ENCODE peak calls at places on chromosomes 11 and 22, in six cellular contexts. W, T, A, I, B and Z are unnamed samples.

GRCh38 chr22:18064636-18065035 is 13.2 kb upstream of the PEX26 start:
- DNase-seq in T (no peak), A (no peak), W (no peak), B (no peak), I (no peak), Z (no peak)

GRCh38 chr11:61580292-61580888 is 486 bp downstream of the SYT7 start:
- DNase-seq in I (no peak), T (no peak), A (no peak), W (peak; percentile 38), B (no peak), Z (no peak)

GRCh38 chr11:130413383-130414106 is 14.9 kb downstream of the ADAMTS8 start:
- DNase-seq in A (no peak), I (no peak), B (no peak), W (peak; percentile 98), T (peak; percentile 85), Z (no peak)

GRCh38 chr22:47300698-47301405 is 538.4 kb downstream of the TBC1D22A start:
- DNase-seq in B (no peak), I (no peak), T (no peak), W (no peak), A (no peak), Z (no peak)

GRCh38 chr11:11038339-11039248 is 180.7 kb upstream of the ZBED5 start:
- DNase-seq in A (no peak), W (no peak), I (no peak), T (no peak), B (no peak), Z (no peak)

GRCh38 chr11:117574551-117574950 is 222.5 kb downstream of the DSCAML1 start:
- DNase-seq in W (no peak), B (no peak), T (no peak), A (no peak), I (no peak), Z (no peak)

GRCh38 chr22:43325176-43325575 is 18.0 kb downstream of the SCUBE1 start:
- DNase-seq in W (no peak), B (no peak), T (no peak), A (no peak), I (no peak), Z (no peak)

GRCh38 chr11:64226507-64227051 is 505 bp downstream of the NUDT22 start:
- DNase-seq in W (peak; percentile 51), B (no peak), T (no peak), I (peak; percentile 69), A (no peak), Z (no peak)

GRCh38 chr11:118928870-118929495 is 3.3 kb upstream of the BCL9L start:
- DNase-seq in W (peak; percentile 79), B (peak; percentile 93), A (no peak), I (no peak), T (peak; percentile 53), Z (peak; percentile 79)

GRCh38 chr22:17920145-17920605 is 104.2 kb downstream of the MICAL3 start:
- DNase-seq in B (peak; percentile 92), T (peak; percentile 52), A (no peak), I (peak; percentile 68), W (no peak), Z (peak; percentile 44)

GRCh38 chr11:108203075-108203474 is 19.4 kb downstream of the NPAT start:
- DNase-seq in W (no peak), A (no peak), I (no peak), B (no peak), T (no peak), Z (no peak)

GRCh38 chr11:78791254-78791653 is 216.6 kb upstream of the NARS2 start:
- DNase-seq in I (no peak), A (no peak), B (no peak), T (peak; percentile 59), W (no peak), Z (no peak)

GRCh38 chr11:75673977-75674582 is 5.2 kb upstream of the MAP6 start:
- DNase-seq in T (peak; percentile 42), A (no peak), B (peak; percentile 41), W (peak; percentile 53), I (no peak), Z (peak; percentile 42)

DNA sequence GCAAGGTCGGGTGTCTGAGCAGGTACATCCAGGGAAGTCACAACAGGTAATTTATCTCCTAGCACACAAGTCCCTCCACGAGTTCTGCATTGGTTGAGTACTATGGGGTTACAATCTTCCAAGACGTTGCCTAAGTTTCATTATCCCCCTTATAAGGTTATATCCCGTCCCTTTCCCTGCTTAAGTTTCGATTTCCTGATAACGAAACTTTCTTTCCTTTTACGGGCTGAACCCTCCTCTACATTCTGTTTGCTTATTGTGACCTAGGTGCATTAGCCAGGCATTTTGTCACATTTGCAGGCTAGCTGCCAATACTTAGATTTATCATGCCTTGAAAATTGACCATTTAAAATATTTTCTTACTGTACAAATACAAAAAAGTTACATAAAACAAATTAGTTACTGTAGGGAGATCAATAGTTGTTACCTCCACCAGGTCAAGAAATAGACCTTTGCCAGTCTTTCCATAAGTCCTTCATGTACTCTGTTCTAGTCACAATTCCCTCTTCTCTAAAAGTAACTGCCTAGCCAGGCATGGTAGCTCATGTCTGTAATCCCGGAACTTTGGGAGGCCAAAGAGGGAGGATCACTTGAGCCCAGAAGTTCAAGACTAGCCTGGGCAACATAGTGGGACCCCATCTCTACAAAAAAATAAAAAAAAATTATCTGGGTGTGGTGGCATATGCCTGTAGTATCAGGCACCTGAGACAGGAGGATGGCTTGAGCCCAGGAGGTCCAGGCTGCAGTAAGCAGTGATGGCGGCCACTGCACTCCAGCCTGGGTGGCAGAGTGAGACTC is 14.3 kb upstream of the PITPNB start:
- DNase-seq in B (no peak), I (no peak), W (no peak), T (no peak), A (no peak), Z (no peak)
- H3K4me2 ChIP-seq in B (no peak overlapping the region), I (no peak overlapping the region), W (no peak overlapping the region), T (no peak overlapping the region), A (no peak overlapping the region), Z (no peak overlapping the region)

DNA sequence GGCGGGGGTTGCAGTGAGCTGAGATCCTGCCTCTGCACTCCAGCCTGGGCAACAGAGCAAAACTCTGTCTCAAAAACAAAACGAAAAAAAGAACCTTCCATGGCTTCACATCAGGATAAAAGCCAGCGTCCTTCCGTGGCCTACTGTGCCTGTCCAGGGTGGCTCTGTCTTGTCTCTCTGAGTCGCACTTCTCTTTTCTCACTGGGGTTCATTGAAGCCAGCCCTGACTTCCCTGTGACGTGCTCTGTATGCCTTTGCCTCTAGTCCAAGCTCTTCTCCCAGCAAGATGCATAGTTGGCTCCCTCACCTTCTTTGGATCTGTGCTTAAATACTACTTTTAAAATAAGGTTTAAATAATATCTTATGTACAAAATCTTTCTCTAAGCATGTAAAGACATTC is 11.6 kb downstream of the ATXN10 start:
- DNase-seq in A (no peak), B (no peak), T (no peak), I (no peak), W (no peak), Z (no peak)
- H3K4me2 ChIP-seq in A (no peak overlapping the region), B (no peak overlapping the region), T (no peak overlapping the region), I (no peak overlapping the region), W (no peak overlapping the region), Z (no peak overlapping the region)

GRCh38 chr22:26617251-26618199 is at the start of gene CRYBB1:
- DNase-seq in T (peak; percentile 31), B (peak; percentile 86), A (peak; percentile 42), I (no peak), W (no peak), Z (no peak)
- H3K4me2 ChIP-seq in T (no peak within 1 kb of the TSS), B (no peak within 1 kb of the TSS), A (no peak within 1 kb of the TSS), I (no peak within 1 kb of the TSS), W (no peak within 1 kb of the TSS), Z (no peak within 1 kb of the TSS)

DNA sequence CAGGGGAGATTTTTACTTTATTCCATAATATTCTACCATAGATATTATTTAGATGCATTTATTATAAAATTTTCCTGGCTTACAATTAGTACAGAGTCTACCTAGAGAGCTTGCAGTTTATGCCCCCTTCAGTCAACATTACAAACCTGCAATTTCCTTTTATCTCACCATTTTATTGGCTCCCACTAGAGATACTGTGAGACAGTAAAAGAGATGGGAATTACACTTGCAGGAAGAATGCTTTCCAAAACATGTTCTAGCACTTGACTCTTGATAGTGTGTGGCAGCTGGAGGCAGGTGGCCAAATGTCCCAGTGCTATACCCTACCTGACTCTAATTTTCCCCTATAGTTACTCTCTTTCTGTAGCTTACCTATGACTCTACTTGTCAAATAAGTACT is 863.2 kb downstream of the DLG2 start:
- DNase-seq in B (no peak), I (no peak), A (no peak), T (no peak), W (no peak), Z (no peak)
- H3K4me2 ChIP-seq in B (no peak overlapping the region), I (no peak overlapping the region), A (no peak overlapping the region), T (no peak overlapping the region), W (no peak overlapping the region), Z (no peak overlapping the region)

DNA sequence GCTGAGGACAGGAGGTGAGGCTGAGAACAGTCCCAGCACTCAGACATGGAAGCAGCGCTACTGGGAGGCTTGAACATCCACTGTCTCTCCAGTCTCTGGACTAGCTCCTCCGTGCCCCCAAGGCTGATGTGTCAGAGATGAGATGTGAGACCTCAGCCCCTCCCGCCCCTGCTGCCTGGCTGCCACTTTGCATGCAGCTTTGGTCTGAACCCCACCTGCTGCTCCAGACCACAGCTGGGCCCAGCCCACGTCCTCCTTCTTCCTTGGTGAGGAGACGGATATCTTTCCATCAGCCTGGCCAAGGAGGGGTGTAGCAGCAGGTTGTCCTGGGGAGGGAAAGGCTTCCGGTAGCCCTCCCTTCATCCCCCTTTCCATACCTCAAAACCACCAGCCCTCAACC is 148.0 kb upstream of the B3GAT1 start:
- DNase-seq in B (no peak), T (no peak), A (no peak), W (no peak), I (no peak), Z (no peak)
- H3K4me2 ChIP-seq in B (no peak overlapping the region), T (no peak overlapping the region), A (no peak overlapping the region), W (no peak overlapping the region), I (no peak overlapping the region), Z (no peak overlapping the region)

GRCh38 chr22:25965331-25965730 is 203.9 kb upstream of the SEZ6L start:
- DNase-seq in I (no peak), W (no peak), B (no peak), T (no peak), A (no peak), Z (no peak)
- H3K4me2 ChIP-seq in I (no peak overlapping the region), W (no peak overlapping the region), B (no peak overlapping the region), T (no peak overlapping the region), A (no peak overlapping the region), Z (no peak overlapping the region)

DNA sequence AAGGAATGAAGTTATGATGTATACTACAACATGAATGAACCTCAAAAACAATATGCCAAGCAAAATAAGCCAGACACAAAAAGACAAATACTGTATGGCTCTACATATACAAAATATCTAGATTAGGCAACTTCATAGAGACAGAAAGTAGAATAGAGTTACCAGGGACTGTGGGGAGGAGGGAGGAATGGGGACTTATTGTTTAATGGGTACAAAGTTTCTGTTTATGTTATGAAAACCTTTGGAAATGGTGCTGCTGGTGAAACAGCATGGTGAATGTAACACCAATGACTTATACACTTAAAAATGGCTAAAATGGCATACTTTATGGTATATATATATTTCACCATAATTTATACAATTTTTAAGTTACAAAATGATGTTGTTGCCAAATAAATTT is 4.1 kb downstream of the AQP11 start:
- DNase-seq in A (no peak), T (no peak), W (no peak), I (no peak), B (no peak), Z (no peak)
- H3K4me2 ChIP-seq in A (no peak overlapping the region), T (no peak overlapping the region), W (no peak overlapping the region), I (no peak overlapping the region), B (no peak overlapping the region), Z (no peak overlapping the region)